ENCODE peak calls at places on chromosomes 5 and 9, in nine cellular contexts. One of them, this sample, is unnamed.

GRCh38 chr9:75088646-75089368 is 493 bp downstream of the OSTF1 start:
- DNase-seq in NCI-H1105: peak; percentile 28
- DNase-seq in hypothalamus: no peak
- DNase-seq in glutamatergic neuron: peak; percentile 41
- DNase-seq in T-cell: peak; percentile 9
- DNase-seq in posterior cingulate gyrus: peak; percentile 33
- DNase-seq in CD8-positive, alpha-beta T cell: no peak
- DNase-seq in OCI-LY7: peak; percentile 76
- DNase-seq in NCI-H510A treated with DMSO at 0.1 percent for 48 hours: peak; percentile 38
- DNase-seq in this sample: peak; percentile 56

GRCh38 chr5:7850533-7851239 is at the start of gene CFAP90:
- DNase-seq in NCI-H510A treated with DMSO at 0.1 percent for 48 hours: peak; percentile 57
- DNase-seq in posterior cingulate gyrus: no peak
- DNase-seq in glutamatergic neuron: peak; percentile 87
- DNase-seq in hypothalamus: peak; percentile 24
- DNase-seq in OCI-LY7: no peak
- DNase-seq in T-cell: peak; percentile 13
- DNase-seq in CD8-positive, alpha-beta T cell: no peak
- DNase-seq in NCI-H1105: no peak
- DNase-seq in this sample: peak; percentile 91

GRCh38 chr5:149166128-149166527 is 24.8 kb downstream of the ABLIM3 start:
- DNase-seq in CD8-positive, alpha-beta T cell: no peak
- DNase-seq in glutamatergic neuron: no peak
- DNase-seq in T-cell: no peak
- DNase-seq in OCI-LY7: no peak
- DNase-seq in posterior cingulate gyrus: no peak
- DNase-seq in hypothalamus: no peak
- DNase-seq in NCI-H1105: no peak
- DNase-seq in NCI-H510A treated with DMSO at 0.1 percent for 48 hours: no peak
- DNase-seq in this sample: peak; percentile 3

GRCh38 chr5:178071108-178071507 is 42.2 kb upstream of the N4BP3 start:
- DNase-seq in posterior cingulate gyrus: no peak
- DNase-seq in NCI-H1105: no peak
- DNase-seq in glutamatergic neuron: no peak
- DNase-seq in T-cell: no peak
- DNase-seq in NCI-H510A treated with DMSO at 0.1 percent for 48 hours: no peak
- DNase-seq in OCI-LY7: no peak
- DNase-seq in CD8-positive, alpha-beta T cell: no peak
- DNase-seq in hypothalamus: no peak
- DNase-seq in this sample: no peak

GRCh38 chr5:26572486-26572885 is 465.9 kb downstream of the CDH9 start:
- DNase-seq in OCI-LY7: no peak
- DNase-seq in glutamatergic neuron: no peak
- DNase-seq in posterior cingulate gyrus: no peak
- DNase-seq in T-cell: no peak
- DNase-seq in NCI-H1105: no peak
- DNase-seq in NCI-H510A treated with DMSO at 0.1 percent for 48 hours: no peak
- DNase-seq in hypothalamus: no peak
- DNase-seq in CD8-positive, alpha-beta T cell: no peak
- DNase-seq in this sample: no peak

GRCh38 chr9:126066131-126066530 is 260.5 kb upstream of the MVB12B start:
- DNase-seq in hypothalamus: no peak
- DNase-seq in NCI-H510A treated with DMSO at 0.1 percent for 48 hours: no peak
- DNase-seq in NCI-H1105: no peak
- DNase-seq in T-cell: no peak
- DNase-seq in glutamatergic neuron: no peak
- DNase-seq in posterior cingulate gyrus: no peak
- DNase-seq in OCI-LY7: no peak
- DNase-seq in CD8-positive, alpha-beta T cell: no peak
- DNase-seq in this sample: no peak

GRCh38 chr5:146151970-146152369 is 30.5 kb downstream of the LARS1 start:
- DNase-seq in OCI-LY7: no peak
- DNase-seq in NCI-H510A treated with DMSO at 0.1 percent for 48 hours: no peak
- DNase-seq in T-cell: no peak
- DNase-seq in hypothalamus: no peak
- DNase-seq in NCI-H1105: no peak
- DNase-seq in glutamatergic neuron: no peak
- DNase-seq in posterior cingulate gyrus: no peak
- DNase-seq in CD8-positive, alpha-beta T cell: no peak
- DNase-seq in this sample: no peak

GRCh38 chr9:78383130-78383529 is 86.2 kb downstream of the PSAT1 start:
- DNase-seq in OCI-LY7: no peak
- DNase-seq in T-cell: no peak
- DNase-seq in CD8-positive, alpha-beta T cell: no peak
- DNase-seq in glutamatergic neuron: no peak
- DNase-seq in hypothalamus: no peak
- DNase-seq in NCI-H1105: no peak
- DNase-seq in posterior cingulate gyrus: no peak
- DNase-seq in NCI-H510A treated with DMSO at 0.1 percent for 48 hours: no peak
- DNase-seq in this sample: no peak

GRCh38 chr5:148966348-148966747 is 96.5 kb downstream of the SH3TC2 start:
- DNase-seq in glutamatergic neuron: no peak
- DNase-seq in OCI-LY7: no peak
- DNase-seq in NCI-H1105: no peak
- DNase-seq in hypothalamus: no peak
- DNase-seq in posterior cingulate gyrus: no peak
- DNase-seq in NCI-H510A treated with DMSO at 0.1 percent for 48 hours: no peak
- DNase-seq in CD8-positive, alpha-beta T cell: no peak
- DNase-seq in T-cell: no peak
- DNase-seq in this sample: no peak

GRCh38 chr9:80326105-80326504 is 754.3 kb downstream of the TLE4 start:
- DNase-seq in glutamatergic neuron: no peak
- DNase-seq in T-cell: no peak
- DNase-seq in hypothalamus: no peak
- DNase-seq in CD8-positive, alpha-beta T cell: no peak
- DNase-seq in NCI-H510A treated with DMSO at 0.1 percent for 48 hours: no peak
- DNase-seq in OCI-LY7: no peak
- DNase-seq in NCI-H1105: no peak
- DNase-seq in posterior cingulate gyrus: no peak
- DNase-seq in this sample: no peak

GRCh38 chr5:158165647-158166046 is 306.7 kb upstream of the CLINT1 start:
- DNase-seq in CD8-positive, alpha-beta T cell: no peak
- DNase-seq in NCI-H510A treated with DMSO at 0.1 percent for 48 hours: no peak
- DNase-seq in NCI-H1105: no peak
- DNase-seq in posterior cingulate gyrus: no peak
- DNase-seq in OCI-LY7: peak; percentile 29
- DNase-seq in hypothalamus: no peak
- DNase-seq in glutamatergic neuron: no peak
- DNase-seq in T-cell: no peak
- DNase-seq in this sample: no peak

GRCh38 chr9:133979921-133980863 is 11.9 kb downstream of the VAV2 start:
- DNase-seq in NCI-H510A treated with DMSO at 0.1 percent for 48 hours: no peak
- DNase-seq in hypothalamus: no peak
- DNase-seq in CD8-positive, alpha-beta T cell: no peak
- DNase-seq in glutamatergic neuron: peak; percentile 17
- DNase-seq in T-cell: no peak
- DNase-seq in posterior cingulate gyrus: no peak
- DNase-seq in NCI-H1105: no peak
- DNase-seq in OCI-LY7: peak; percentile 44
- DNase-seq in this sample: no peak

This sample was measured in ecto neural progenitor cell.